ENCODE peak calls at places on chromosomes 3 and 15, in six cellular contexts. One of them, this sample, is unnamed.

GRCh38 chr3:158710601-158711000 is 21.7 kb downstream of the RARRES1 start:
- DNase-seq in neural progenitor cell: no peak
- DNase-seq in OCI-LY7: no peak
- DNase-seq in MM.1S: no peak
- DNase-seq in GM23248: no peak
- DNase-seq in SK-N-SH: no peak
- DNase-seq in this sample: no peak

GRCh38 chr15:63402498-63403253 is 21.0 kb upstream of the CA12 start:
- DNase-seq in neural progenitor cell: peak
- DNase-seq in OCI-LY7: peak
- DNase-seq in MM.1S: peak
- DNase-seq in GM23248: peak
- DNase-seq in SK-N-SH: peak
- DNase-seq in this sample: peak

GRCh38 chr3:36906504-36907149 is 38.2 kb downstream of the TRANK1 start:
- DNase-seq in neural progenitor cell: no peak
- DNase-seq in OCI-LY7: no peak
- DNase-seq in MM.1S: no peak
- DNase-seq in GM23248: peak
- DNase-seq in SK-N-SH: no peak
- DNase-seq in this sample: no peak

GRCh38 chr3:82294609-82295008 is 533.2 kb upstream of the GBE1 start:
- DNase-seq in neural progenitor cell: no peak
- DNase-seq in OCI-LY7: no peak
- DNase-seq in MM.1S: peak
- DNase-seq in GM23248: no peak
- DNase-seq in SK-N-SH: no peak
- DNase-seq in this sample: no peak

GRCh38 chr3:165130709-165131108 is 52.4 kb upstream of the SI start:
- DNase-seq in neural progenitor cell: no peak
- DNase-seq in OCI-LY7: no peak
- DNase-seq in MM.1S: no peak
- DNase-seq in GM23248: no peak
- DNase-seq in SK-N-SH: no peak
- DNase-seq in this sample: no peak

GRCh38 chr15:78168591-78168990 is 19.4 kb downstream of the IDH3A start:
- DNase-seq in neural progenitor cell: no peak
- DNase-seq in OCI-LY7: peak
- DNase-seq in MM.1S: no peak
- DNase-seq in GM23248: no peak
- DNase-seq in SK-N-SH: no peak
- DNase-seq in this sample: no peak

GRCh38 chr3:151168269-151169094 is 34.5 kb downstream of the GPR171 start:
- DNase-seq in neural progenitor cell: peak
- DNase-seq in OCI-LY7: peak
- DNase-seq in MM.1S: peak
- DNase-seq in GM23248: peak
- DNase-seq in SK-N-SH: peak
- DNase-seq in this sample: peak

GRCh38 chr3:154421067-154421466 is 8.9 kb downstream of the GPR149 start:
- DNase-seq in neural progenitor cell: peak
- DNase-seq in OCI-LY7: peak
- DNase-seq in MM.1S: peak
- DNase-seq in GM23248: peak
- DNase-seq in SK-N-SH: no peak
- DNase-seq in this sample: peak

GRCh38 chr15:95848126-95848525 is 482.4 kb upstream of the NR2F2 start:
- DNase-seq in neural progenitor cell: no peak
- DNase-seq in OCI-LY7: no peak
- DNase-seq in MM.1S: no peak
- DNase-seq in GM23248: no peak
- DNase-seq in SK-N-SH: no peak
- DNase-seq in this sample: no peak

GRCh38 chr3:64848822-64849221 is 161.0 kb upstream of the ADAMTS9 start:
- DNase-seq in neural progenitor cell: no peak
- DNase-seq in OCI-LY7: no peak
- DNase-seq in MM.1S: no peak
- DNase-seq in GM23248: peak
- DNase-seq in SK-N-SH: no peak
- DNase-seq in this sample: no peak

GRCh38 chr3:196076721-196077120 is 5.2 kb downstream of the TFRC start:
- DNase-seq in neural progenitor cell: no peak
- DNase-seq in OCI-LY7: no peak
- DNase-seq in MM.1S: no peak
- DNase-seq in GM23248: no peak
- DNase-seq in SK-N-SH: no peak
- DNase-seq in this sample: no peak

GRCh38 chr15:61339526-61339925 is 110.4 kb upstream of the RORA start:
- DNase-seq in neural progenitor cell: no peak
- DNase-seq in OCI-LY7: no peak
- DNase-seq in MM.1S: no peak
- DNase-seq in GM23248: no peak
- DNase-seq in SK-N-SH: peak
- DNase-seq in this sample: no peak

GRCh38 chr15:48406911-48407310 is 75.7 kb downstream of the DUT start:
- DNase-seq in neural progenitor cell: no peak
- DNase-seq in OCI-LY7: no peak
- DNase-seq in MM.1S: no peak
- DNase-seq in GM23248: no peak
- DNase-seq in SK-N-SH: no peak
- DNase-seq in this sample: no peak

GRCh38 chr3:33401781-33402180 is 38.4 kb downstream of the UBP1 start:
- DNase-seq in neural progenitor cell: no peak
- DNase-seq in OCI-LY7: no peak
- DNase-seq in MM.1S: no peak
- DNase-seq in GM23248: peak
- DNase-seq in SK-N-SH: no peak
- DNase-seq in this sample: no peak

GRCh38 chr3:12768579-12769527 is 9.8 kb upstream of the TMEM40 start:
- DNase-seq in neural progenitor cell: no peak
- DNase-seq in OCI-LY7: no peak
- DNase-seq in MM.1S: no peak
- DNase-seq in GM23248: no peak
- DNase-seq in SK-N-SH: no peak
- DNase-seq in this sample: no peak

GRCh38 chr3:123568875-123569274 is 16.0 kb downstream of the HACD2 start:
- DNase-seq in neural progenitor cell: no peak
- DNase-seq in OCI-LY7: no peak
- DNase-seq in MM.1S: no peak
- DNase-seq in GM23248: no peak
- DNase-seq in SK-N-SH: peak
- DNase-seq in this sample: no peak

GRCh38 chr3:65558821-65559220 is 479.9 kb downstream of the MAGI1 start:
- DNase-seq in neural progenitor cell: peak
- DNase-seq in OCI-LY7: no peak
- DNase-seq in MM.1S: no peak
- DNase-seq in GM23248: no peak
- DNase-seq in SK-N-SH: no peak
- DNase-seq in this sample: no peak

GRCh38 chr3:179603831-179604230 is 607 bp downstream of the MRPL47 start:
- DNase-seq in neural progenitor cell: no peak
- DNase-seq in OCI-LY7: no peak
- DNase-seq in MM.1S: no peak
- DNase-seq in GM23248: peak
- DNase-seq in SK-N-SH: no peak
- DNase-seq in this sample: no peak

GRCh38 chr3:38124324-38125122 is 12.4 kb downstream of the ACAA1 start:
- DNase-seq in neural progenitor cell: no peak
- DNase-seq in OCI-LY7: no peak
- DNase-seq in MM.1S: no peak
- DNase-seq in GM23248: no peak
- DNase-seq in SK-N-SH: no peak
- DNase-seq in this sample: no peak

GRCh38 chr3:14144423-14145075 is 19.7 kb downstream of the TMEM43 start:
- DNase-seq in neural progenitor cell: no peak
- DNase-seq in OCI-LY7: peak
- DNase-seq in MM.1S: peak
- DNase-seq in GM23248: peak
- DNase-seq in SK-N-SH: peak
- DNase-seq in this sample: peak

GRCh38 chr3:190092250-190092649 is 28.4 kb downstream of the P3H2 start:
- DNase-seq in neural progenitor cell: peak
- DNase-seq in OCI-LY7: no peak
- DNase-seq in MM.1S: no peak
- DNase-seq in GM23248: peak
- DNase-seq in SK-N-SH: no peak
- DNase-seq in this sample: peak

GRCh38 chr3:137165117-137165806 is 207.5 kb downstream of the IL20RB start:
- DNase-seq in neural progenitor cell: no peak
- DNase-seq in OCI-LY7: no peak
- DNase-seq in MM.1S: no peak
- DNase-seq in GM23248: peak
- DNase-seq in SK-N-SH: no peak
- DNase-seq in this sample: peak

GRCh38 chr3:46565113-46565490 is 1.0 kb downstream of the LRRC2 start:
- DNase-seq in neural progenitor cell: no peak
- DNase-seq in OCI-LY7: no peak
- DNase-seq in MM.1S: no peak
- DNase-seq in GM23248: peak
- DNase-seq in SK-N-SH: no peak
- DNase-seq in this sample: no peak
- H3K27ac ChIP-seq in neural progenitor cell: no peak
- H3K27ac ChIP-seq in OCI-LY7: no peak
- H3K27ac ChIP-seq in MM.1S: no peak
- H3K27ac ChIP-seq in GM23248: peak
- H3K27ac ChIP-seq in SK-N-SH: no peak
- H3K27ac ChIP-seq in this sample: no peak

GRCh38 chr15:57098896-57099295 is 180.5 kb downstream of the TCF12 start:
- DNase-seq in neural progenitor cell: no peak
- DNase-seq in OCI-LY7: no peak
- DNase-seq in MM.1S: no peak
- DNase-seq in GM23248: no peak
- DNase-seq in SK-N-SH: peak
- DNase-seq in this sample: no peak

GRCh38 chr15:57094594-57095257 is 176.3 kb downstream of the TCF12 start:
- DNase-seq in neural progenitor cell: no peak
- DNase-seq in OCI-LY7: no peak
- DNase-seq in MM.1S: no peak
- DNase-seq in GM23248: no peak
- DNase-seq in SK-N-SH: no peak
- DNase-seq in this sample: no peak

GRCh38 chr15:57095896-57096295 is 177.5 kb downstream of the TCF12 start:
- DNase-seq in neural progenitor cell: no peak
- DNase-seq in OCI-LY7: no peak
- DNase-seq in MM.1S: no peak
- DNase-seq in GM23248: no peak
- DNase-seq in SK-N-SH: no peak
- DNase-seq in this sample: no peak

GRCh38 chr15:57097246-57097645 is 178.8 kb downstream of the TCF12 start:
- DNase-seq in neural progenitor cell: no peak
- DNase-seq in OCI-LY7: no peak
- DNase-seq in MM.1S: no peak
- DNase-seq in GM23248: no peak
- DNase-seq in SK-N-SH: no peak
- DNase-seq in this sample: no peak

DNA sequence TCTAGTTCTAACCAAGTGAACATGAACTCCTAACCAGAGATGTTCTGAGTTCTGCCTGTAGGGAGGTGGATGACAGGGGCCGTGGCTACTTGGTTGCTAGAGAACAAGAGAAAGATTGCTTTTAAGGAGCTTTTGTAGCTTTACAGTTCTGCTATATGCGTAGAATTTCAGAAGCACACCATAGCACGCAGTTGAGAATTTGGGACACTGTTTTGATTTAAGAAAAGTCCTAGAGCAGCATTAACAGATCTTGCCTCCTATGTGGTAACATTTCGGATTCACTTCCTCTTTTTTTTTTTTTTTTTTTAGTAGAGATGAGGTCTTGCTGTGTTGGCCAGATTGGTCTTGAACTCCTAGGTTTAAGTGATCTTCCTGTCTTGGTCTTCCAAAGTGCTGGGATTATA is 181.7 kb downstream of the TCF12 start:
- DNase-seq in neural progenitor cell: no peak
- DNase-seq in OCI-LY7: peak
- DNase-seq in MM.1S: no peak
- DNase-seq in GM23248: no peak
- DNase-seq in SK-N-SH: no peak
- DNase-seq in this sample: no peak
- TF ChIP-seq EZH2phosphoT487 in neural progenitor cell: no peak
- TF ChIP-seq EZH2phosphoT487 in OCI-LY7: no peak
- TF ChIP-seq EZH2phosphoT487 in MM.1S: no peak
- TF ChIP-seq EZH2phosphoT487 in GM23248: no peak
- TF ChIP-seq EZH2phosphoT487 in SK-N-SH: no peak
- TF ChIP-seq EZH2phosphoT487 in this sample: no peak

DNA sequence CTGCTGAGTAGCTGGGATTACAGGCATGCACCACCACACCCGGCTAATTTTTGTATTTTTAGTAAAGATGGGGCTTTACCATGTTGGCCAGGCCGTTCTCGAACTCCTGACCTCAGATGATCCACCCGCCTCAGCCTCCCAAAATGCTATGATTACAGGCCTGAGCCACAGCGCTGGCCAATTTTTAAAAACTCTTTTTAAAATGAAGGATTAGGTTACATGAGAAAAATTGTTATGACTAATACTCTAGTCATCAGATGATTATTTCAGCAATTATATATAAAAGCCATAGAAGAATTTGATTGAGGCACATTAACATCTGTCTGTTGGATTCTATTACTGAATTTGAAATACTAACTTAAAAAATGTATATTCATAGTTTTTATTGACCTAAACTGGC is 134.1 kb upstream of the MNS1 start:
- DNase-seq in neural progenitor cell: no peak
- DNase-seq in OCI-LY7: no peak
- DNase-seq in MM.1S: no peak
- DNase-seq in GM23248: peak
- DNase-seq in SK-N-SH: no peak
- DNase-seq in this sample: no peak
- H2AFZ ChIP-seq in neural progenitor cell: no peak
- H2AFZ ChIP-seq in OCI-LY7: no peak
- H2AFZ ChIP-seq in MM.1S: no peak
- H2AFZ ChIP-seq in GM23248: no peak
- H2AFZ ChIP-seq in SK-N-SH: no peak
- H2AFZ ChIP-seq in this sample: no peak

DNA sequence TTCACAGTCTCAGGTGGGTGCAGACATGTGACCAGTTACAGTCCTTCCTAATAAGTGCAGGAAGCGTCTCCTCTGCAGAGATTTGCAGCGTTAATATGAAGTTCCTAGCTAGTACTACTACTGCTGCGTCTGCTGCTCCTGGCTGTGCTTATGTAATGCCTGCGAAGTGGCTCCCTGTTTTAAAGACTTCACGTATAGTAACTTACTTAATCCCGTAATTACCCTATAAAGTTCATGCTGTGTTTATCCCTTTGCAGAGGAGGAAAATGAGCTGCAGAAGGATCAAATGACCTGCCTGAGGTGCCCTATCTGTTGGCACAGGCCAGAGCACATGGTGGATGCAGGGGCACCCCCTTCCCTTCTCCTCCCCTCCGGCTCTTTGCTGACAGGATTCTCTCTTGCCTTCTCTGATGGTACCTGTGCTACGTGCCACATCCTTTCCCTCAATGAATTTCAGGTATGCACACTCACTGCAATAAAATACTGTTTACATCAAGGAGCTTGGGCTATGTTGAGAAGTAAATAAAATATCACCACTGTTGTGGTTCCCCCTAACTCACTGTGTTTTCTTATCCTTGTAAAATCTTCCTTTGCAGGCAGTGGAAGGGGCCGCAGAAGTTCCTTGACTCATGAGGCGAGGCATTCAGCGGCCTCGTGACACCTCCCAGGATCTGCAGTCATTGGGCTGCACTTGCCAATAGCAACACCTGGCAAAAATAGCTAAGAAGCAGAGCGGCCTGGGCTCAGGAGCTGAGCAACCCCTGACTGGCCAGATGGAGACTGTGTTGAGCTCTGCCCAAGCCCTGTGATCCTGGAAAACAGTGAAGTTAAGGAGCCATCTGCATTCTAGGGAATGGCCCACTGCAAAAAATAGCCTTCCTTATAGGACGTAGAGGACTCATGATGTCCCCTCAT is 188.9 kb upstream of the ATP10A start:
- DNase-seq in neural progenitor cell: no peak
- DNase-seq in OCI-LY7: no peak
- DNase-seq in MM.1S: no peak
- DNase-seq in GM23248: peak
- DNase-seq in SK-N-SH: no peak
- DNase-seq in this sample: peak
- H3K27ac ChIP-seq in neural progenitor cell: no peak
- H3K27ac ChIP-seq in OCI-LY7: no peak
- H3K27ac ChIP-seq in MM.1S: no peak
- H3K27ac ChIP-seq in GM23248: no peak
- H3K27ac ChIP-seq in SK-N-SH: no peak
- H3K27ac ChIP-seq in this sample: no peak